ENCODE peak calls at places on chromosomes 4 and X, in nine cellular contexts. F is CD8-positive, alpha-beta T cell; G is fibroblast of lung; Q is esophagus muscularis mucosa; J is upper lobe of left lung; Y is thyroid gland; W is HCT116; M is breast epithelium; P is PC-9. N is an unnamed sample.

GRCh38 chr4:2424581-2424980 is 5.8 kb downstream of the CFAP99 start:
- DNase-seq in F (no peak), G (peak; percentile 29), Q (no peak), J (no peak), Y (no peak), W (no peak), M (no peak), P (no peak), N (no peak)

GRCh38 chr4:42636591-42636990 is 20.3 kb downstream of the ATP8A1 start:
- DNase-seq in F (no peak), G (no peak), Q (no peak), J (no peak), Y (no peak), W (no peak), M (no peak), P (no peak), N (no peak)

GRCh38 chrX:150935466-150935865 is 37.0 kb upstream of the CD99L2 start:
- DNase-seq in F (no peak), G (peak; percentile 70), Q (no peak), J (no peak), Y (peak; percentile 1), W (no peak), M (no peak), P (peak; percentile 55), N (no peak)

GRCh38 chr4:11367371-11367770 is 61.3 kb downstream of the HS3ST1 start:
- DNase-seq in F (no peak), G (peak; percentile 50), Q (peak; percentile 96), J (peak; percentile 27), Y (peak; percentile 78), W (no peak), M (peak; percentile 88), P (no peak), N (peak; percentile 67)

GRCh38 chr4:184293552-184293951 is 75.9 kb upstream of the ENPP6 start:
- DNase-seq in F (peak; percentile 8), G (no peak), Q (peak; percentile 42), J (peak; percentile 67), Y (no peak), W (no peak), M (peak; percentile 54), P (no peak), N (no peak)

GRCh38 chr4:61723492-61723891 is 523.4 kb downstream of the ADGRL3 start:
- DNase-seq in F (no peak), G (no peak), Q (no peak), J (no peak), Y (no peak), W (no peak), M (no peak), P (no peak), N (no peak)

GRCh38 chrX:108795240-108795639 is 58.9 kb upstream of the IRS4 start:
- DNase-seq in F (no peak), G (no peak), Q (no peak), J (no peak), Y (no peak), W (no peak), M (no peak), P (no peak), N (no peak)

GRCh38 chr4:56653461-56654237 is 27.4 kb downstream of the HOPX start:
- DNase-seq in F (peak; percentile 27), G (peak; percentile 18), Q (no peak), J (peak; percentile 36), Y (no peak), W (no peak), M (no peak), P (no peak), N (no peak)

GRCh38 chrX:108261541-108262218 is 170.1 kb downstream of the ATG4A start:
- DNase-seq in F (no peak), G (peak; percentile 37), Q (no peak), J (no peak), Y (no peak), W (no peak), M (no peak), P (no peak), N (no peak)

DNA sequence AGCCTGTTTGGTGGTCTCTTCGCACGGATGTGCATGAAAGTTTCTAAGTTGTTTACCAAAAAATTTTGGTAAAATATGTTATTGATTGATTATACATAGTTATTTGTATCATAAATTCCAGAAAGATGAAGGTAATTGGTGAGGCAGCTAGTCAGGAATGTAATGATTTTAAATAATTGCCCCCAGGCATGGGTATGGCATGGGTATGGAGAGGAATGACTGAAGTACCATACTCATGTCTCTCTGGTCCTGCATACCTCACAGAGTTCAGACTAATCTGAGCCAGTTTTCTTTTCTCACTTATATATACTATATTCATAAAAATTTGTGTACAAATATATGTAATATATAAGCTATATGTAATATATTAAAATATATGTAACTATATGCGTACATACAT is 329.0 kb upstream of the TECRL start:
- DNase-seq in F (no peak), G (no peak), Q (no peak), J (no peak), Y (no peak), W (no peak), M (no peak), P (no peak), N (no peak)
- H3K27ac ChIP-seq in F (no peak overlapping the region), G (no peak overlapping the region), Q (no peak overlapping the region), J (no peak overlapping the region), Y (no peak overlapping the region), W (no peak overlapping the region), M (no peak overlapping the region), P (no peak overlapping the region), N (no peak overlapping the region)

GRCh38 chrX:13790206-13791131 is 26.4 kb downstream of the GPM6B start:
- DNase-seq in F (no peak), G (peak; percentile 7), Q (no peak), J (no peak), Y (peak; percentile 58), W (no peak), M (peak; percentile 34), P (no peak), N (no peak)
- H3K27ac ChIP-seq in F (no peak overlapping the region), G (no peak overlapping the region), Q (peak overlapping the region; percentile 79), J (peak overlapping the region; percentile 54), Y (peak overlapping the region; percentile 80), W (no peak overlapping the region), M (peak overlapping the region; percentile 75), P (no peak overlapping the region), N (peak overlapping the region; percentile 83)

GRCh38 chr4:153296424-153296823 is 48.1 kb upstream of the MND1 start:
- DNase-seq in F (no peak), G (peak; percentile 62), Q (peak; percentile 77), J (no peak), Y (peak; percentile 30), W (no peak), M (no peak), P (no peak), N (no peak)
- H3K27ac ChIP-seq in F (no peak overlapping the region), G (no peak overlapping the region), Q (peak overlapping the region; percentile 4), J (no peak overlapping the region), Y (no peak overlapping the region), W (no peak overlapping the region), M (peak overlapping the region; percentile 41), P (peak overlapping the region; percentile 68), N (peak overlapping the region; percentile 65)

GRCh38 chrX:10240918-10241317 is 84.1 kb downstream of the CLCN4 start:
- DNase-seq in F (no peak), G (peak; percentile 90), Q (no peak), J (no peak), Y (no peak), W (no peak), M (no peak), P (no peak), N (no peak)
- H3K27ac ChIP-seq in F (no peak overlapping the region), G (peak overlapping the region; percentile 43), Q (no peak overlapping the region), J (no peak overlapping the region), Y (no peak overlapping the region), W (no peak overlapping the region), M (no peak overlapping the region), P (no peak overlapping the region), N (no peak overlapping the region)

GRCh38 chr4:15066140-15066539 is 63.9 kb downstream of the CPEB2 start:
- DNase-seq in F (no peak), G (no peak), Q (no peak), J (no peak), Y (no peak), W (no peak), M (no peak), P (no peak), N (no peak)
- H3K27ac ChIP-seq in F (no peak overlapping the region), G (no peak overlapping the region), Q (no peak overlapping the region), J (no peak overlapping the region), Y (no peak overlapping the region), W (no peak overlapping the region), M (no peak overlapping the region), P (no peak overlapping the region), N (peak overlapping the region; percentile 46)

DNA sequence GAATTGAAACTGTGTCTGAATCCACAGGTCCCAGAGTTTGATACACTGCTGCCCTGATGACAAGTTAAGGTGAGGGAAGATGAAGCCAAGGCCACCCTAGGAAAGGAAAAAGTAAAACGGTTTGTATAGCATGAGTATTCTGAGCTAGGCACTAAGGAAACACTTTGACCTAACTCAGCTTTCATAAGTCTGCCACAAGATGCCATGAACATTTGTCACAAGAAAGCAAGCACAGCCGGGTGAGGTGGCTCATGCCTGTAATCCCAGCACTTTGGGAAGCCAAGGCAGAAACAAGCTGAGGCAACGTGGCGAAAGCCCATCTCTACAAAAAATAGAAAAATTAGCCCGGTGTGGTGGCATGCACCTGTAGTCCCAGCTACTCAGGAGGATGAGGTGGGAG is 34.2 kb downstream of the ELOVL6 start:
- DNase-seq in F (no peak), G (peak; percentile 76), Q (no peak), J (no peak), Y (no peak), W (no peak), M (no peak), P (peak; percentile 71), N (no peak)
- H3K27ac ChIP-seq in F (no peak overlapping the region), G (peak overlapping the region; percentile 44), Q (no peak overlapping the region), J (no peak overlapping the region), Y (no peak overlapping the region), W (peak overlapping the region; percentile 79), M (no peak overlapping the region), P (peak overlapping the region; percentile 98), N (no peak overlapping the region)

DNA sequence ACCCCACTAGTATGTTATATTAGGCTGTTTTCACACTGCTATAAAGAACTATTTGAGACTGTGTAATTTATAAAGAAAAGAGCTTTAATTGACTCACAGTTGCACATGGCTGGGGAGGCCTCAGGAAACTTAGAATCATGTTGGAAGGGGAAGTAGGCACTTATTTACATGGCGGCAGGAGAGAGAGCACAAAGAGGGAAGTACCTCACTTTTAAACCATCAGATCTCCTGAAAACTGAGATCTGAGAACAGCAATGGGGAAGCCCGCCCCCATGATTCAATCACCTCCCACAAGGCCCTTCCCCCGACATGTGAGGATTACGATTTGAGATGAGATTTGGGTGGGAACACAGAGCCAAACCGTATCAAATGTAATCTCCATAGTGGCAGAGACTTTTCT is 45.4 kb upstream of the XK start:
- DNase-seq in F (no peak), G (no peak), Q (no peak), J (no peak), Y (no peak), W (no peak), M (no peak), P (no peak), N (no peak)
- H3K27ac ChIP-seq in F (no peak overlapping the region), G (no peak overlapping the region), Q (no peak overlapping the region), J (no peak overlapping the region), Y (no peak overlapping the region), W (no peak overlapping the region), M (no peak overlapping the region), P (no peak overlapping the region), N (no peak overlapping the region)

DNA sequence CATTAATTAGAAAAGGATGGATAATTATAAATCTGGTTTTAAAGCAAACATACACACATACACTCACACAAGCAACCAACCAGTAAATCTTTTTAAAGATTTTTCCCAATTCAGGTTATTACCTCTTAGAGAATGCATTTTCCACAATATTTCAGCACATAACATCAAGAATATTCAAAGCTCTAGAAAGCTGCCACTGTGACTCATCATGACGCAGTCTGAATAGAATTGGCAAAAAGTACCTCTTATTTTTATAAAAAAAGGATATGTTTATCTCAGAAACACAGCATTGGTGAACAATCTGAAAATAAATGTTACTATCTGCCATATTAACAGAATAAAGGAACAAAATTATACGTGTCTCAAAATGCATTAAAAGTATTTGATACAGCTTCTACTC is 41.3 kb upstream of the USP9X start:
- DNase-seq in F (no peak), G (peak; percentile 71), Q (no peak), J (no peak), Y (no peak), W (no peak), M (no peak), P (no peak), N (no peak)
- H3K27ac ChIP-seq in F (no peak overlapping the region), G (no peak overlapping the region), Q (no peak overlapping the region), J (no peak overlapping the region), Y (no peak overlapping the region), W (no peak overlapping the region), M (no peak overlapping the region), P (no peak overlapping the region), N (no peak overlapping the region)